ENCODE peak calls at places on chromosomes 5 and 9, in nine cellular contexts. H is colonic mucosa, S is OCI-LY7, F is fibroblast of mammary gland, M is upper lobe of right lung, Y is Panc1, X is stomach, D is IMR-90, C is neural progenitor cell. O is an unnamed sample.

GRCh38 chr9:82443312-82443711 is 454.7 kb downstream of the SPATA31D1 start:
- DNase-seq in D (no peak), F (no peak), Y (no peak), M (no peak), C (no peak), X (no peak), S (no peak), H (no peak), O (no peak)

GRCh38 chr5:65027149-65027548 is 258.4 kb downstream of the CWC27 start:
- DNase-seq in H (no peak), M (no peak), C (no peak), D (no peak), X (no peak), S (peak), Y (no peak), F (no peak), O (no peak)

GRCh38 chr9:34546834-34547827 is 24.3 kb upstream of the ENHO start:
- DNase-seq in X (peak), Y (no peak), F (peak), S (peak), H (peak), C (peak), D (peak), M (peak), O (peak)

GRCh38 chr5:15645376-15645775 is 145.4 kb downstream of the FBXL7 start:
- DNase-seq in C (no peak), M (no peak), F (peak), X (no peak), S (no peak), Y (no peak), H (no peak), D (peak), O (peak)

GRCh38 chr5:141558150-141558549 is 60.6 kb downstream of the DIAPH1 start:
- DNase-seq in F (peak), H (no peak), Y (no peak), X (no peak), S (no peak), C (no peak), D (peak), M (no peak), O (peak)

GRCh38 chr9:33137781-33138264 is 29.3 kb downstream of the B4GALT1 start:
- DNase-seq in D (no peak), F (no peak), S (peak), X (no peak), C (no peak), M (no peak), Y (no peak), H (no peak), O (no peak)

GRCh38 chr5:169836835-169837234 is 143.5 kb downstream of the INSYN2B start:
- DNase-seq in F (no peak), S (no peak), M (no peak), D (no peak), H (no peak), X (no peak), Y (no peak), C (no peak), O (no peak)

GRCh38 chr5:10432059-10433008 is 9.3 kb upstream of the ROPN1L start:
- DNase-seq in H (no peak), X (no peak), F (no peak), C (no peak), Y (no peak), S (no peak), D (no peak), M (no peak), O (no peak)

GRCh38 chr9:96844040-96844439 is 10.3 kb downstream of the ZNF782 start:
- DNase-seq in X (no peak), M (no peak), F (peak), S (no peak), Y (no peak), C (no peak), D (no peak), H (no peak), O (no peak)

GRCh38 chr9:89844075-89844474 is 239.3 kb downstream of the GADD45G start:
- DNase-seq in D (no peak), F (no peak), Y (no peak), S (no peak), M (peak), H (no peak), C (no peak), X (no peak), O (no peak)

GRCh38 chr9:123470121-123470851 is 114.3 kb downstream of the CRB2 start:
- DNase-seq in H (no peak), F (no peak), D (no peak), M (no peak), C (no peak), S (no peak), X (no peak), Y (no peak), O (peak)

GRCh38 chr5:92991681-92992472 is 589.1 kb downstream of the NR2F1-AS1 start:
- DNase-seq in S (no peak), Y (no peak), M (no peak), H (no peak), C (peak), D (peak), X (no peak), F (peak), O (peak)

GRCh38 chr9:132931178-132931735 is 13.2 kb downstream of the TSC1 start:
- DNase-seq in X (no peak), F (no peak), Y (no peak), D (peak), C (no peak), S (no peak), H (no peak), M (no peak), O (no peak)

GRCh38 chr9:38233796-38234355 is 158.6 kb upstream of the ALDH1B1 start:
- DNase-seq in F (no peak), D (no peak), Y (no peak), H (no peak), M (peak), C (no peak), X (no peak), S (no peak), O (no peak)

GRCh38 chr9:131590449-131590848 is 45.1 kb downstream of the PRRT1B start:
- DNase-seq in X (no peak), S (no peak), D (no peak), Y (no peak), M (no peak), C (no peak), F (no peak), H (no peak), O (no peak)

GRCh38 chr9:136059321-136059791 is 35.7 kb downstream of the NACC2 start:
- DNase-seq in H (no peak), S (no peak), X (no peak), M (peak), C (peak), Y (no peak), F (no peak), D (no peak), O (no peak)

GRCh38 chr5:151141535-151141934 is 16.0 kb downstream of the ANXA6 start:
- DNase-seq in Y (no peak), S (peak), F (no peak), C (peak), H (peak), M (no peak), D (peak), X (no peak), O (peak)

GRCh38 chr9:135139366-135139965 is 52.0 kb downstream of the OLFM1 start:
- DNase-seq in X (no peak), D (no peak), C (no peak), F (no peak), H (no peak), Y (no peak), S (no peak), M (no peak), O (no peak)

GRCh38 chr9:135693771-135694170 is 5.5 kb downstream of the SOHLH1 start:
- DNase-seq in M (no peak), C (no peak), Y (no peak), D (no peak), X (no peak), H (no peak), F (no peak), S (no peak), O (no peak)

GRCh38 chr5:148666353-148666752 is 12.0 kb upstream of the HTR4 start:
- DNase-seq in F (no peak), H (no peak), C (peak), Y (no peak), M (no peak), X (no peak), D (peak), S (no peak), O (no peak)

GRCh38 chr5:159620853-159621540 is 290.7 kb upstream of the IL12B start:
- DNase-seq in D (no peak), F (no peak), H (no peak), M (no peak), C (no peak), X (no peak), Y (no peak), S (no peak), O (no peak)

GRCh38 chr9:127897194-127897692 is 2.2 kb downstream of the ST6GALNAC6 start:
- DNase-seq in H (peak), F (peak), X (peak), C (peak), M (peak), D (peak), S (peak), Y (no peak), O (peak)

GRCh38 chr5:109767997-109768396 is 78.3 kb downstream of the MAN2A1 start:
- DNase-seq in D (no peak), H (no peak), S (no peak), Y (no peak), C (no peak), M (no peak), F (no peak), X (no peak), O (no peak)

GRCh38 chr5:1763960-1764605 is 35.6 kb downstream of the MRPL36 start:
- DNase-seq in M (peak), F (no peak), H (no peak), D (no peak), Y (no peak), X (no peak), C (no peak), S (no peak), O (no peak)

GRCh38 chr5:172881691-172882370 is 47.8 kb downstream of the ERGIC1 start:
- DNase-seq in D (peak), X (peak), C (no peak), H (no peak), S (no peak), F (peak), Y (no peak), M (peak), O (peak)

GRCh38 chr9:114312513-114312875 is 10.4 kb upstream of the ORM1 start:
- DNase-seq in M (peak), H (no peak), Y (no peak), D (no peak), S (no peak), C (no peak), F (no peak), X (peak), O (no peak)

GRCh38 chr5:148739524-148739923 is 85.2 kb upstream of the HTR4 start:
- DNase-seq in M (no peak), F (peak), H (no peak), Y (no peak), C (no peak), S (no peak), X (no peak), D (peak), O (peak)

GRCh38 chr5:146878471-146879172 is at the start of gene PPP2R2B:
- DNase-seq in D (peak), H (no peak), M (peak), Y (no peak), F (no peak), S (no peak), X (peak), C (peak), O (peak)

GRCh38 chr9:115088856-115089255 is 29.1 kb downstream of the TNC start:
- DNase-seq in Y (no peak), F (peak), D (peak), S (no peak), C (no peak), M (no peak), H (no peak), X (no peak), O (peak)

GRCh38 chr9:93267091-93267541 is 83.2 kb downstream of the WNK2 start:
- DNase-seq in X (peak), D (no peak), C (no peak), H (peak), Y (no peak), F (no peak), M (no peak), S (no peak), O (no peak)

GRCh38 chr9:77218612-77219011 is 41.3 kb downstream of the VPS13A start:
- DNase-seq in Y (no peak), X (no peak), H (no peak), D (peak), F (peak), M (no peak), S (no peak), C (no peak), O (peak)

GRCh38 chr5:123487298-123487697 is 24.7 kb upstream of the CSNK1G3 start:
- DNase-seq in H (no peak), C (no peak), S (no peak), F (peak), D (peak), X (no peak), Y (no peak), M (no peak), O (peak)

GRCh38 chr5:74098456-74098855 is 472.5 kb downstream of the ARHGEF28 start:
- DNase-seq in S (no peak), F (no peak), Y (no peak), H (no peak), X (no peak), M (no peak), D (no peak), C (no peak), O (no peak)

GRCh38 chr9:21568484-21568883 is 86.4 kb upstream of the IFNE start:
- DNase-seq in Y (no peak), M (no peak), C (no peak), S (no peak), D (no peak), F (no peak), H (no peak), X (no peak), O (no peak)

GRCh38 chr5:146076455-146076854 is 28.9 kb downstream of the PLAC8L1 start:
- DNase-seq in F (no peak), S (peak), X (no peak), C (peak), Y (no peak), M (no peak), H (peak), D (no peak), O (no peak)

GRCh38 chr5:162209005-162209605 is 141.5 kb downstream of the GABRG2 start:
- DNase-seq in H (peak), D (no peak), Y (peak), F (no peak), C (peak), S (peak), X (peak), M (no peak), O (peak)
- TF ChIP-seq CTCF in H (peak), D (no peak), Y (peak), F (peak), C (peak), S (peak), X (no peak), M (peak), O (peak)

GRCh38 chr5:60630836-60631235 is 69.1 kb downstream of the DEPDC1B start:
- DNase-seq in Y (no peak), S (no peak), D (no peak), H (no peak), F (no peak), C (no peak), M (no peak), X (no peak), O (no peak)

GRCh38 chr5:60632153-60632552 is 67.8 kb downstream of the DEPDC1B start:
- DNase-seq in H (no peak), Y (no peak), X (no peak), C (no peak), S (no peak), F (no peak), M (no peak), D (no peak), O (no peak)

GRCh38 chr5:60634054-60634453 is 65.9 kb downstream of the DEPDC1B start:
- DNase-seq in S (no peak), M (no peak), D (no peak), C (no peak), F (no peak), X (no peak), Y (no peak), H (no peak), O (no peak)

GRCh38 chr5:60633336-60633735 is 66.6 kb downstream of the DEPDC1B start:
- DNase-seq in C (no peak), X (no peak), D (peak), Y (no peak), S (no peak), F (peak), H (no peak), M (no peak), O (peak)

GRCh38 chr5:60630179-60630578 is 69.8 kb downstream of the DEPDC1B start:
- DNase-seq in F (no peak), Y (no peak), X (no peak), H (no peak), C (no peak), S (no peak), D (no peak), M (no peak), O (no peak)
- H3K4me3 ChIP-seq in F (no peak), Y (no peak), X (no peak), H (no peak), C (no peak), S (no peak), D (no peak), M (no peak), O (no peak)

GRCh38 chr5:124889522-124889828 is 143.0 kb upstream of the ZNF608 start:
- DNase-seq in C (no peak), F (peak), X (no peak), Y (no peak), H (no peak), S (no peak), M (no peak), D (no peak), O (peak)

GRCh38 chr5:124889850-124890249 is 143.4 kb upstream of the ZNF608 start:
- DNase-seq in F (no peak), Y (no peak), H (no peak), D (no peak), M (no peak), S (no peak), C (no peak), X (no peak), O (no peak)

GRCh38 chr5:124888622-124889521 is 142.4 kb upstream of the ZNF608 start:
- DNase-seq in H (no peak), C (peak), D (no peak), Y (no peak), X (no peak), S (no peak), M (no peak), F (no peak), O (no peak)

GRCh38 chr5:124887223-124887622 is 140.8 kb upstream of the ZNF608 start:
- DNase-seq in D (no peak), F (no peak), X (no peak), Y (no peak), M (no peak), C (peak), H (no peak), S (no peak), O (no peak)

GRCh38 chr5:124888050-124888506 is 141.6 kb upstream of the ZNF608 start:
- DNase-seq in M (no peak), C (peak), Y (no peak), X (no peak), H (no peak), F (no peak), S (peak), D (no peak), O (no peak)
- TF ChIP-seq CTCF in M (no peak), C (peak), Y (peak), X (no peak), H (no peak), F (no peak), S (peak), D (no peak), O (no peak)

GRCh38 chr5:9284272-9284671 is 261.6 kb downstream of the SEMA5A start:
- DNase-seq in H (no peak), C (no peak), M (no peak), X (no peak), Y (no peak), S (no peak), F (no peak), D (no peak), O (no peak)
- H3K4me3 ChIP-seq in H (no peak), C (no peak), M (no peak), X (no peak), Y (no peak), S (no peak), F (no peak), D (no peak), O (no peak)

GRCh38 chr5:143402464-143403356 is 776 bp downstream of the NR3C1 start:
- DNase-seq in C (peak), M (peak), Y (no peak), H (peak), D (peak), F (peak), S (peak), X (peak), O (peak)
- TF ChIP-seq CTCF in C (no peak), M (peak), Y (no peak), H (no peak), D (no peak), F (no peak), S (no peak), X (no peak), O (no peak)